ENCODE peak calls at places on chromosome 17, in ten cellular contexts. F is tibial artery; U is RWPE1; S is activated CD4-positive, alpha-beta T cell treated with anti-CD3 and anti-CD28 coated beads for 1 hour; X is psoas muscle; R is amniotic stem cell; P is heart right ventricle; L is H7; Y is amygdala; A is HFFc6. D is an unnamed sample.

GRCh38 chr17:21285164-21286065 is 904 bp downstream of the MAP2K3 start:
- DNase-seq in F (peak), U (no peak), S (no peak), X (peak), R (no peak), P (no peak), L (peak), Y (no peak), A (peak), D (peak)

GRCh38 chr17:55806745-55807466 is 56.1 kb downstream of the PCTP start:
- DNase-seq in F (no peak), U (no peak), S (no peak), X (no peak), R (no peak), P (no peak), L (no peak), Y (no peak), A (no peak), D (no peak)

GRCh38 chr17:43846221-43846712 is 709 bp upstream of the CD300LG start:
- DNase-seq in F (peak), U (peak), S (peak), X (peak), R (peak), P (peak), L (peak), Y (peak), A (peak), D (peak)

GRCh38 chr17:18141210-18141803 is 32.8 kb downstream of the MYO15A start:
- DNase-seq in F (no peak), U (peak), S (no peak), X (no peak), R (peak), P (no peak), L (peak), Y (no peak), A (peak), D (peak)

GRCh38 chr17:40417609-40418427 is at the start of gene TOP2A:
- DNase-seq in F (peak), U (peak), S (peak), X (peak), R (peak), P (peak), L (peak), Y (peak), A (peak), D (peak)

GRCh38 chr17:38418069-38418692 is 10.1 kb upstream of the ARHGAP23 start:
- DNase-seq in F (no peak), U (no peak), S (no peak), X (no peak), R (no peak), P (no peak), L (peak), Y (no peak), A (no peak), D (no peak)

GRCh38 chr17:19812407-19812806 is 55.3 kb downstream of the ULK2 start:
- DNase-seq in F (no peak), U (no peak), S (no peak), X (no peak), R (no peak), P (no peak), L (no peak), Y (no peak), A (peak), D (no peak)

GRCh38 chr17:5431929-5432556 is 6.9 kb downstream of the C1QBP start:
- DNase-seq in F (no peak), U (peak), S (no peak), X (no peak), R (no peak), P (no peak), L (no peak), Y (no peak), A (no peak), D (no peak)

GRCh38 chr17:63247706-63248105 is 198.4 kb downstream of the CYB561 start:
- DNase-seq in F (no peak), U (no peak), S (no peak), X (no peak), R (no peak), P (no peak), L (no peak), Y (no peak), A (peak), D (no peak)

GRCh38 chr17:43434902-43435319 is 36.1 kb downstream of the ARL4D start:
- DNase-seq in F (no peak), U (no peak), S (no peak), X (no peak), R (no peak), P (no peak), L (no peak), Y (no peak), A (no peak), D (no peak)

GRCh38 chr17:77420804-77421634 is 280.2 kb downstream of the SEC14L1 start:
- DNase-seq in F (no peak), U (peak), S (peak), X (peak), R (no peak), P (no peak), L (peak), Y (no peak), A (peak), D (peak)

GRCh38 chr17:596287-596686 is 118.4 kb downstream of the VPS53 start:
- DNase-seq in F (no peak), U (peak), S (no peak), X (no peak), R (no peak), P (no peak), L (no peak), Y (no peak), A (no peak), D (peak)

D was measured in EL.